ENCODE peak calls at places on chromosomes 6 and 20, in five cellular contexts. Y is CD4-positive, alpha-beta memory T cell; P is hippocampal formation; A is choroid plexus epithelial cell; G is nucleus accumbens. X is an unnamed sample.
A peak's percentile ranks its signal among the peaks of the same experiment; 100 is the strongest.

GRCh38 chr6:102417368-102417767 is 1023.9 kb downstream of the GRIK2 start:
- DNase-seq in P (no peak), A (no peak), Y (no peak), G (no peak), X (no peak)

GRCh38 chr6:17768388-17768787 is 61.7 kb upstream of the NUP153 start:
- DNase-seq in Y (no peak), G (no peak), P (no peak), A (peak; percentile 64), X (no peak)

GRCh38 chr6:100810015-100810414 is 71.1 kb downstream of the ASCC3 start:
- DNase-seq in P (no peak), A (no peak), Y (no peak), G (no peak), X (no peak)

GRCh38 chr6:37660317-37660716 is 37.4 kb downstream of the MDGA1 start:
- DNase-seq in A (no peak), P (no peak), G (no peak), Y (no peak), X (no peak)

GRCh38 chr6:164826831-164827468 is 482.5 kb downstream of the C6orf118 start:
- DNase-seq in Y (no peak), P (no peak), A (no peak), G (no peak), X (no peak)

GRCh38 chr6:144873653-144874378 is 588.7 kb downstream of the UTRN start:
- DNase-seq in G (no peak), Y (no peak), P (no peak), A (peak; percentile 47), X (no peak)

GRCh38 chr20:45091366-45091765 is 9.6 kb downstream of the KCNS1 start:
- DNase-seq in Y (no peak), A (no peak), G (no peak), P (no peak), X (no peak)

GRCh38 chr6:26071135-26071534 is 16.1 kb upstream of the HFE start:
- DNase-seq in Y (no peak), P (no peak), A (peak; percentile 10), G (no peak), X (no peak)

GRCh38 chr20:58712823-58713731 is 20.5 kb downstream of the NPEPL1 start:
- DNase-seq in A (no peak), G (no peak), P (no peak), Y (no peak), X (no peak)

GRCh38 chr6:158174514-158174913 is 6.4 kb downstream of the GTF2H5 start:
- DNase-seq in G (no peak), Y (no peak), P (no peak), A (peak; percentile 96), X (no peak)

GRCh38 chr20:44720994-44721784 is 6.0 kb downstream of the CCN5 start:
- DNase-seq in P (peak; percentile 47), A (peak; percentile 82), Y (no peak), G (no peak), X (no peak)

GRCh38 chr20:6468751-6469150 is 298.7 kb upstream of the BMP2 start:
- DNase-seq in P (no peak), A (no peak), G (no peak), Y (no peak), X (no peak)

GRCh38 chr6:93848011-93848620 is 428.8 kb upstream of the EPHA7 start:
- DNase-seq in G (no peak), P (no peak), A (no peak), Y (no peak), X (no peak)

GRCh38 chr20:54062812-54063280 is 7.5 kb downstream of the BCAS1 start:
- DNase-seq in Y (peak; percentile 17), P (peak; percentile 71), A (peak; percentile 67), G (peak; percentile 3), X (no peak)

GRCh38 chr20:5657873-5658200 is 92.4 kb upstream of the SHLD1 start:
- DNase-seq in A (no peak), P (no peak), Y (no peak), G (no peak), X (no peak)

GRCh38 chr6:32216998-32217397 is 6.9 kb downstream of the NOTCH4 start:
- DNase-seq in A (no peak), P (no peak), G (no peak), Y (no peak), X (no peak)

GRCh38 chr6:139372326-139373153 is 1.9 kb downstream of the CITED2 start:
- DNase-seq in P (peak; percentile 59), G (no peak), A (peak; percentile 46), Y (no peak), X (no peak)

GRCh38 chr6:63897952-63898351 is 262.4 kb downstream of the PHF3 start:
- DNase-seq in A (no peak), G (no peak), Y (no peak), P (no peak), X (no peak)

X was measured in occipital lobe.